ENCODE peak calls at places on chromosomes 11 and 22, in seven cellular contexts. One of them, this sample, is unnamed.

GRCh38 chr11:128776434-128777284 is 82.8 kb downstream of the FLI1 start:
- DNase-seq in IMR-90: peak
- DNase-seq in NCI-H774: no peak
- DNase-seq in EL: peak
- DNase-seq in activated naive CD4-positive, alpha-beta T cell treated with anti-CD3 and anti-CD28 coated beads for 36 hours: peak
- DNase-seq in neuronal stem cell: peak
- DNase-seq in CD4-positive, alpha-beta T cell: no peak
- DNase-seq in this sample: no peak

GRCh38 chr11:79940165-79940564 is 499.3 kb upstream of the TENM4 start:
- DNase-seq in IMR-90: peak
- DNase-seq in NCI-H774: peak
- DNase-seq in EL: no peak
- DNase-seq in activated naive CD4-positive, alpha-beta T cell treated with anti-CD3 and anti-CD28 coated beads for 36 hours: no peak
- DNase-seq in neuronal stem cell: no peak
- DNase-seq in CD4-positive, alpha-beta T cell: no peak
- DNase-seq in this sample: no peak

GRCh38 chr11:17013548-17014320 is 480 bp downstream of the PLEKHA7 start:
- DNase-seq in IMR-90: no peak
- DNase-seq in NCI-H774: peak
- DNase-seq in EL: no peak
- DNase-seq in activated naive CD4-positive, alpha-beta T cell treated with anti-CD3 and anti-CD28 coated beads for 36 hours: peak
- DNase-seq in neuronal stem cell: peak
- DNase-seq in CD4-positive, alpha-beta T cell: no peak
- DNase-seq in this sample: no peak

GRCh38 chr11:69799582-69799981 is 19.6 kb downstream of the FGF3 start:
- DNase-seq in IMR-90: peak
- DNase-seq in NCI-H774: no peak
- DNase-seq in EL: peak
- DNase-seq in activated naive CD4-positive, alpha-beta T cell treated with anti-CD3 and anti-CD28 coated beads for 36 hours: no peak
- DNase-seq in neuronal stem cell: no peak
- DNase-seq in CD4-positive, alpha-beta T cell: no peak
- DNase-seq in this sample: no peak

GRCh38 chr22:43894122-43894521 is 2.3 kb upstream of the PNPLA5 start:
- DNase-seq in IMR-90: no peak
- DNase-seq in NCI-H774: no peak
- DNase-seq in EL: no peak
- DNase-seq in activated naive CD4-positive, alpha-beta T cell treated with anti-CD3 and anti-CD28 coated beads for 36 hours: no peak
- DNase-seq in neuronal stem cell: no peak
- DNase-seq in CD4-positive, alpha-beta T cell: no peak
- DNase-seq in this sample: no peak

GRCh38 chr11:93155738-93156137 is 42.1 kb downstream of the SLC36A4 start:
- DNase-seq in IMR-90: no peak
- DNase-seq in NCI-H774: no peak
- DNase-seq in EL: no peak
- DNase-seq in activated naive CD4-positive, alpha-beta T cell treated with anti-CD3 and anti-CD28 coated beads for 36 hours: no peak
- DNase-seq in neuronal stem cell: no peak
- DNase-seq in CD4-positive, alpha-beta T cell: no peak
- DNase-seq in this sample: no peak

GRCh38 chr11:73174495-73174791 is 32.3 kb upstream of the FCHSD2 start:
- DNase-seq in IMR-90: no peak
- DNase-seq in NCI-H774: no peak
- DNase-seq in EL: no peak
- DNase-seq in activated naive CD4-positive, alpha-beta T cell treated with anti-CD3 and anti-CD28 coated beads for 36 hours: no peak
- DNase-seq in neuronal stem cell: no peak
- DNase-seq in CD4-positive, alpha-beta T cell: no peak
- DNase-seq in this sample: no peak

GRCh38 chr11:65636810-65637557 is 917 bp upstream of the SIPA1 start:
- DNase-seq in IMR-90: no peak
- DNase-seq in NCI-H774: no peak
- DNase-seq in EL: no peak
- DNase-seq in activated naive CD4-positive, alpha-beta T cell treated with anti-CD3 and anti-CD28 coated beads for 36 hours: no peak
- DNase-seq in neuronal stem cell: no peak
- DNase-seq in CD4-positive, alpha-beta T cell: no peak
- DNase-seq in this sample: no peak

GRCh38 chr11:63920870-63921417 is 4.0 kb upstream of the RCOR2 start:
- DNase-seq in IMR-90: no peak
- DNase-seq in NCI-H774: no peak
- DNase-seq in EL: no peak
- DNase-seq in activated naive CD4-positive, alpha-beta T cell treated with anti-CD3 and anti-CD28 coated beads for 36 hours: peak
- DNase-seq in neuronal stem cell: no peak
- DNase-seq in CD4-positive, alpha-beta T cell: no peak
- DNase-seq in this sample: no peak

GRCh38 chr11:4647795-4648194 is 4.0 kb downstream of the OR51E1 start:
- DNase-seq in IMR-90: no peak
- DNase-seq in NCI-H774: no peak
- DNase-seq in EL: no peak
- DNase-seq in activated naive CD4-positive, alpha-beta T cell treated with anti-CD3 and anti-CD28 coated beads for 36 hours: no peak
- DNase-seq in neuronal stem cell: no peak
- DNase-seq in CD4-positive, alpha-beta T cell: no peak
- DNase-seq in this sample: no peak

GRCh38 chr11:2463766-2464277 is 19.0 kb downstream of the KCNQ1 start:
- DNase-seq in IMR-90: no peak
- DNase-seq in NCI-H774: no peak
- DNase-seq in EL: no peak
- DNase-seq in activated naive CD4-positive, alpha-beta T cell treated with anti-CD3 and anti-CD28 coated beads for 36 hours: no peak
- DNase-seq in neuronal stem cell: no peak
- DNase-seq in CD4-positive, alpha-beta T cell: no peak
- DNase-seq in this sample: no peak

GRCh38 chr22:39589880-39590279 is 19.3 kb downstream of the CACNA1I start:
- DNase-seq in IMR-90: no peak
- DNase-seq in NCI-H774: no peak
- DNase-seq in EL: no peak
- DNase-seq in activated naive CD4-positive, alpha-beta T cell treated with anti-CD3 and anti-CD28 coated beads for 36 hours: no peak
- DNase-seq in neuronal stem cell: no peak
- DNase-seq in CD4-positive, alpha-beta T cell: no peak
- DNase-seq in this sample: no peak

This sample was measured in GM12878.